ENCODE peak calls at places on chromosome 3, in nine cellular contexts. U is T47D, B is M059J, I is A549, O is HEK293T, G is retina, C is lower lobe of right lung, M is GDM1, N is HTR-8/SVneo. J is an unnamed sample.

GRCh38 chr3:167091186-167091585 is 288.9 kb downstream of the ZBBX start:
- DNase-seq in I (no peak), G (no peak), U (no peak), O (no peak), C (no peak), B (no peak), N (no peak), M (no peak), J (no peak)

GRCh38 chr3:138336454-138336853 is 6.8 kb upstream of the NME9 start:
- DNase-seq in U (no peak), C (no peak), N (no peak), G (no peak), M (no peak), B (no peak), O (no peak), I (no peak), J (no peak)

GRCh38 chr3:12252859-12253258 is 36.0 kb upstream of the PPARG start:
- DNase-seq in G (no peak), O (no peak), U (peak; percentile 53), B (no peak), I (no peak), N (no peak), C (no peak), M (no peak), J (no peak)

GRCh38 chr3:10299679-10300078 is 6.9 kb upstream of the GHRL start:
- DNase-seq in O (no peak), U (no peak), C (no peak), M (no peak), I (no peak), N (no peak), B (no peak), G (no peak), J (no peak)

GRCh38 chr3:179196098-179196497 is 47.9 kb downstream of the PIK3CA start:
- DNase-seq in N (peak; percentile 51), O (no peak), B (peak; percentile 84), G (no peak), I (no peak), U (no peak), C (no peak), M (no peak), J (no peak)

GRCh38 chr3:17841190-17841828 is 98.9 kb upstream of the TBC1D5 start:
- DNase-seq in M (peak; percentile 69), I (peak; percentile 49), C (peak; percentile 73), B (peak; percentile 50), N (peak; percentile 62), G (peak; percentile 87), U (peak; percentile 69), O (peak; percentile 85), J (peak; percentile 53)

GRCh38 chr3:49930241-49930690 is 655 bp upstream of the MON1A start:
- DNase-seq in B (no peak), G (no peak), N (no peak), C (no peak), U (no peak), M (no peak), O (no peak), I (no peak), J (no peak)

GRCh38 chr3:14467723-14468620 is 65.6 kb downstream of the SLC6A6 start:
- DNase-seq in G (peak; percentile 75), I (peak; percentile 91), N (peak; percentile 77), B (peak; percentile 33), O (peak; percentile 85), C (no peak), U (peak; percentile 43), M (peak; percentile 21), J (peak; percentile 97)

GRCh38 chr3:127673191-127674098 is 693 bp downstream of the ABTB1 start:
- DNase-seq in O (peak; percentile 52), M (no peak), G (peak; percentile 73), C (peak; percentile 82), I (peak; percentile 33), N (no peak), B (peak; percentile 30), U (no peak), J (peak; percentile 74)

GRCh38 chr3:74384151-74384550 is 230.3 kb downstream of the CNTN3 start:
- DNase-seq in G (no peak), I (no peak), C (no peak), M (no peak), N (no peak), O (no peak), B (no peak), U (no peak), J (no peak)

GRCh38 chr3:32593903-32594525 is 23.4 kb upstream of the DYNC1LI1 start:
- DNase-seq in C (no peak), I (no peak), B (peak; percentile 44), M (no peak), N (no peak), O (no peak), G (no peak), U (no peak), J (no peak)

GRCh38 chr3:10743366-10744097 is 72.5 kb upstream of the SLC6A11 start:
- DNase-seq in M (no peak), I (no peak), C (no peak), B (no peak), U (no peak), N (no peak), G (no peak), O (no peak), J (no peak)

GRCh38 chr3:188092648-188093047 is 61.3 kb upstream of the LPP start:
- DNase-seq in C (no peak), G (no peak), I (no peak), N (no peak), O (no peak), U (no peak), M (no peak), B (no peak), J (no peak)

GRCh38 chr3:14170569-14171159 is 7.7 kb downstream of the XPC start:
- DNase-seq in N (peak; percentile 28), M (no peak), O (no peak), I (no peak), C (no peak), B (peak; percentile 54), G (no peak), U (no peak), J (no peak)

GRCh38 chr3:96331341-96331740 is 483.1 kb upstream of the EPHA6 start:
- DNase-seq in I (no peak), C (no peak), N (peak; percentile 5), U (peak; percentile 58), M (no peak), O (no peak), B (peak; percentile 3), G (no peak), J (peak; percentile 6)

GRCh38 chr3:51099794-51100542 is 285.1 kb upstream of the MANF start:
- DNase-seq in B (peak; percentile 49), N (peak; percentile 47), G (peak; percentile 56), I (peak; percentile 22), C (no peak), M (no peak), U (peak; percentile 69), O (peak; percentile 63), J (peak; percentile 29)

GRCh38 chr3:38021196-38021595 is 8.2 kb downstream of the PLCD1 start:
- DNase-seq in N (no peak), B (no peak), U (no peak), G (no peak), M (no peak), O (no peak), I (no peak), C (peak; percentile 34), J (no peak)

GRCh38 chr3:61927332-61927731 is 366.0 kb downstream of the PTPRG start:
- DNase-seq in M (no peak), U (no peak), C (no peak), O (no peak), B (peak; percentile 87), G (no peak), I (no peak), N (no peak), J (no peak)

GRCh38 chr3:52998781-52999509 is 46.9 kb downstream of the SFMBT1 start:
- DNase-seq in B (no peak), N (no peak), O (no peak), U (no peak), G (no peak), C (no peak), I (no peak), M (no peak), J (no peak)

GRCh38 chr3:74630602-74631001 is 16.1 kb upstream of the CNTN3 start:
- DNase-seq in U (peak; percentile 50), O (no peak), I (no peak), C (no peak), M (no peak), B (no peak), G (no peak), N (no peak), J (no peak)

GRCh38 chr3:5194801-5195509 is 7.4 kb downstream of the EDEM1 start:
- DNase-seq in N (peak; percentile 80), B (peak; percentile 88), G (no peak), C (no peak), I (peak; percentile 70), U (peak; percentile 19), O (no peak), M (no peak), J (no peak)

GRCh38 chr3:31408720-31409119 is 124.0 kb upstream of the STT3B start:
- DNase-seq in I (no peak), C (no peak), O (no peak), G (no peak), M (no peak), N (no peak), B (peak; percentile 51), U (no peak), J (no peak)

GRCh38 chr3:53776494-53777101 is 69.6 kb downstream of the CHDH start:
- DNase-seq in O (no peak), B (no peak), I (no peak), C (no peak), U (no peak), M (no peak), N (no peak), G (no peak), J (no peak)

GRCh38 chr3:18946524-18946923 is 201.8 kb upstream of the KCNH8 start:
- DNase-seq in C (no peak), I (no peak), O (peak; percentile 10), B (no peak), N (no peak), U (peak; percentile 82), G (no peak), M (peak; percentile 36), J (no peak)

GRCh38 chr3:50347187-50347813 is 1.8 kb upstream of the ZMYND10 start:
- DNase-seq in G (peak; percentile 77), C (peak; percentile 78), I (peak; percentile 55), O (peak; percentile 66), M (peak; percentile 50), N (peak; percentile 70), U (peak; percentile 70), B (peak; percentile 72), J (peak; percentile 71)

GRCh38 chr3:156218353-156218744 is 98.0 kb downstream of the KCNAB1 start:
- DNase-seq in M (no peak), I (no peak), B (peak; percentile 69), C (no peak), N (no peak), G (no peak), O (no peak), U (peak; percentile 89), J (no peak)

GRCh38 chr3:82814660-82815059 is 1053.2 kb upstream of the GBE1 start:
- DNase-seq in N (no peak), M (no peak), O (no peak), I (no peak), U (no peak), B (no peak), G (no peak), C (no peak), J (no peak)

GRCh38 chr3:182682263-182683229 is 110.8 kb upstream of the ATP11B start:
- DNase-seq in N (peak; percentile 28), C (peak; percentile 59), I (peak; percentile 51), G (peak; percentile 90), O (peak; percentile 58), M (no peak), B (peak; percentile 44), U (peak; percentile 80), J (peak; percentile 37)

GRCh38 chr3:195237981-195238625 is 32.9 kb downstream of the XXYLT1 start:
- DNase-seq in M (no peak), N (no peak), G (no peak), U (no peak), I (no peak), C (peak; percentile 23), O (no peak), B (no peak), J (no peak)

J was measured in HuH-7.5.